ENCODE peak calls at places on chromosomes 3 and 15, in four cellular contexts. F, I, P and O are unnamed samples.

GRCh38 chr3:46670000-46670890 is 23.2 kb downstream of the ALS2CL start:
- DNase-seq in I (no peak), P (peak), F (no peak), O (no peak)

GRCh38 chr3:168671091-168671490 is 575.4 kb upstream of the GOLIM4 start:
- DNase-seq in I (no peak), F (no peak), P (no peak), O (no peak)

GRCh38 chr3:23865595-23866396 is 51.0 kb downstream of the NKIRAS1 start:
- DNase-seq in F (no peak), P (peak), I (no peak), O (peak)

GRCh38 chr15:49428392-49429095 is 5.5 kb downstream of the FGF7 start:
- DNase-seq in I (no peak), F (peak), P (no peak), O (no peak)

GRCh38 chr3:9679476-9680097 is 24.0 kb upstream of the CPNE9 start:
- DNase-seq in F (no peak), P (no peak), I (no peak), O (no peak)

GRCh38 chr15:59570364-59570763 is 41.2 kb upstream of the GCNT3 start:
- DNase-seq in P (no peak), F (no peak), I (no peak), O (no peak)

GRCh38 chr15:65286069-65286703 is 497 bp downstream of the PARP16 start:
- DNase-seq in I (no peak), F (no peak), P (no peak), O (no peak)

GRCh38 chr3:25441234-25441856 is 13.3 kb downstream of the RARB start:
- DNase-seq in I (no peak), P (peak), F (no peak), O (no peak)

GRCh38 chr3:12400795-12401194 is 83.5 kb upstream of the TSEN2 start:
- DNase-seq in P (no peak), I (no peak), F (no peak), O (no peak)

GRCh38 chr3:13260259-13261103 is 159.6 kb downstream of the NUP210 start:
- DNase-seq in P (no peak), I (no peak), F (no peak), O (no peak)

GRCh38 chr3:17747184-17747889 is 4.9 kb upstream of the TBC1D5 start:
- DNase-seq in P (no peak), I (no peak), F (no peak), O (no peak)

GRCh38 chr3:50336452-50337174 is 4.0 kb downstream of the RASSF1 start:
- DNase-seq in F (no peak), I (no peak), P (no peak), O (no peak)

GRCh38 chr3:117892991-117893390 is 1141.7 kb downstream of the IGSF11 start:
- DNase-seq in F (no peak), P (no peak), I (no peak), O (no peak)

GRCh38 chr3:12963869-12964712 is 109.1 kb downstream of the IQSEC1 start:
- DNase-seq in F (peak), P (no peak), I (no peak), O (no peak)

GRCh38 chr3:160296591-160296990 is 71.4 kb downstream of the C3orf80 start:
- DNase-seq in I (no peak), P (no peak), F (no peak), O (no peak)

GRCh38 chr15:77838061-77838460 is 205.3 kb upstream of the LINGO1 start:
- DNase-seq in P (no peak), F (no peak), I (no peak), O (no peak)

GRCh38 chr15:66907826-66908502 is 157.4 kb upstream of the SMAD3 start:
- DNase-seq in P (peak), F (peak), I (no peak), O (peak)

GRCh38 chr15:98776607-98777281 is 128.4 kb downstream of the IGF1R start:
- DNase-seq in F (peak), I (peak), P (no peak), O (no peak)

GRCh38 chr15:65258863-65259262 is 27.8 kb downstream of the PARP16 start:
- DNase-seq in I (no peak), P (no peak), F (no peak), O (no peak)

GRCh38 chr15:101269479-101270223 is 7.6 kb downstream of the SELENOS start:
- DNase-seq in F (no peak), P (peak), I (no peak), O (no peak)

GRCh38 chr15:81297147-81297572 is 26.8 kb downstream of the STARD5 start:
- DNase-seq in P (no peak), I (no peak), F (no peak), O (no peak)

GRCh38 chr3:99324854-99325253 is 313.5 kb upstream of the COL8A1 start:
- DNase-seq in P (no peak), I (no peak), F (no peak), O (no peak)

GRCh38 chr3:171747223-171747920 is 62.9 kb downstream of the PLD1 start:
- DNase-seq in I (no peak), P (no peak), F (no peak), O (no peak)

GRCh38 chr3:192515661-192516040 is 211.7 kb downstream of the FGF12 start:
- DNase-seq in P (no peak), F (no peak), I (no peak), O (no peak)

GRCh38 chr3:87136066-87136596 is 91.0 kb upstream of the CHMP2B start:
- DNase-seq in P (no peak), F (no peak), I (no peak), O (no peak)

GRCh38 chr15:69034352-69034751 is 19.9 kb downstream of the NOX5 start:
- DNase-seq in F (no peak), I (no peak), P (no peak), O (no peak)
- H3K27ac ChIP-seq in F (no peak), I (no peak), P (no peak), O (no peak)

GRCh38 chr15:58392141-58392540 is 39.6 kb upstream of the LIPC start:
- DNase-seq in I (no peak), P (no peak), F (no peak), O (no peak)
- H3K27ac ChIP-seq in I (no peak), P (no peak), F (no peak), O (peak)

DNA sequence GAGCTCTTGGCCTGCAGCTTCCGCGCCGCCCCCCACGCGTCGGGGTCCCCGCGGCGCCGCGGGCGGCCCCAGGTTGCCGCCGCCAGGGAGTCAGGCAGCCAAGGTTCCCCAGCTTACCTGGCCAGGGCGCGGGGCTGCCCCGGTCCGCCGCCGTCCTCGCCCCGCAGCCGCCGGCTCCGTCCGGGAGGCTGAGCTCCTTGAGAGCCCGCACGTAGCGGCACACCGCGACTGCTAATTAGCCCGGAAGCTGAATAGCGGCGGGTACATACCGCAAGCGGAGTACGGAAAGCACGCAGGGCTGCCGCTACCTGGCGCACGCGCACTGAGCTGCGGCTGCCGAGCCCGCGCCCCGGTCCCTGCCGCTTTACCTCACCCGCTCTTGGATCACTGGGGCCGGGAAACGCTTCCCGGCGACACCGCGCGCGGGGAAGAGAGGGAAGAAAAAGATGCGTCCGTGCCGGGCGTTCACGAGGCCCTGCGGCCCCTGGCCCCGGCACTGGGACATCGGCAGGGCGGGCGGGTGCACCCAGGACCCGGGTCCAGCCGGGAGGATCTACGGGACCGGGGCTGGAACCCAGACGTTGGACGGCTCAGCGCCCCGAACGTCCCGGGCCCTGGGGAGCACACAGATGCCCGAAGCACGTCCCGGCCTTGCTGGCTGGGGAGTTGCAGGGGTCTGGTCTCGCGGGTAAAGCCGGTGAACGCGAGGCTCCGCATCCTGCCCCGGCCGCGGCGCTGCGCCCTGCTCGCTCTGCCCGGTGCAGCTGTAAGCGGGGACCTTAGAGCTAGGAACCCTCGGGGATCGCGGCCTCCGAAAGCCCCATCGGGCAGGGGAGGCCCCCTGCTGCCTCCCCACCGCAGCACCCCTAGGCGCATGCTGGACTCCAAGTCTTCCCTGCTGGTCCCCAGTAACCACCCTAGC is at the start of gene GOLGA8B:
- DNase-seq in P (peak), I (peak), F (peak), O (no peak)
- H3K27ac ChIP-seq in P (no peak), I (peak), F (peak), O (no peak)

DNA sequence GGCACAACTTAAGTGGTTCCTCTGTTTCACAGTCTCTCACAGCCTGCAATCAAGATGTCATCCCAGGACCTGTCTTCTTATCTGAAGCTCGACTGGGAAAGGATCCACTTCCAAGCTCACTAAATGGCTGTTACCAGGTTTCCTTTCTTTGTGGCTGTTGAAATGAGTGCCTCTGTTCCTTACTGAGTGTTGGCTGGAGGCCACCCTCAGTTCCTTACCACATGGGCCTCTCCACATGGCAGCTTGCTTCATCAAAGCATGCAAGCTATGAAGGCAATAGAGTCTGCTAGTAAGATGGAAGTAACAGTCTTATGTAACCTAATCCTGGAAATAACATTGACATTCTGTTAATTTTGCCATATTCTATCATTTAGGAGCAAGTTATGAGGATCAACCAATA is 174.0 kb downstream of the ERC2 start:
- DNase-seq in F (no peak), I (no peak), P (no peak), O (no peak)
- H3K27ac ChIP-seq in F (no peak), I (no peak), P (no peak), O (no peak)

GRCh38 chr15:33279613-33280205 is 31.1 kb upstream of the RYR3 start:
- DNase-seq in I (no peak), F (no peak), P (no peak), O (no peak)
- H3K27ac ChIP-seq in I (no peak), F (no peak), P (no peak), O (no peak)

DNA sequence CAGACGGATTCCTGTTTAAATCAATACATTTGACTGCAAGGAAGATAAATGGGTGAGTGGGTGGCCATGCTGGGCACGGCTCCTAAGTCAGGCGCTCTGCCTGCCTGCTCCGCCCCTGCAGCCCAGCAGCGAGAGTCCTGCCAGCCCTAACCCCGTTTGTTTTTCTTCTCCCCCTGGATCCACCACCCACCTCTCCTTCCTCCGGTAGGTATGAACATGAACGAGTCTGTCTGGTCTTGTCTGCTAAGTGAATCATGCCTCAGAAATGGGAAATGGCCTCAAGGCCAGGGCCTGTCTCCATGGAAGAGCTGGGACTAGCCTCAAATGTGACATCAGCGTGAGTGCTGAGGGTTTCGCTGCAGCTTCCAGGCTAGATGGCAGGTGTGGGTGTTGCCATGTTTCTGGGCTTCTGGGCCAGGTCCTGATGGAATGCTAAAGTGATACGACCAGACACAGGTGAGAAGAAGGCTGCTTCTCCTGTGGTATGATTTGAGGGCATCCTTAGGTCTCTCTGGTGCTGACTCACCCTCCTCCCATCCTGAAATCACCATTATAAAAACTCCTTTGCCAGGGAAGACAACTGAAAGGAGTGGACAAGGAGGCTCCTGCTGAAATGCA is 5.6 kb upstream of the FEM1B start:
- DNase-seq in F (no peak), I (no peak), P (peak), O (no peak)
- H3K27ac ChIP-seq in F (peak), I (no peak), P (no peak), O (peak)